ENCODE peak calls at places on chromosomes 16 and 17, in nine cellular contexts. N is sigmoid colon, Y is transverse colon, I is breast epithelium, S is stomach, K is GM12891, U is H1, Z is prostate gland, J is esophagus muscularis mucosa. L is an unnamed sample.

GRCh38 chr17:77736721-77737120 is 221.8 kb upstream of the TNRC6C start:
- DNase-seq in N (no peak), Y (no peak), I (no peak), S (no peak), K (no peak), U (no peak), Z (no peak), J (peak), L (no peak)

GRCh38 chr17:56595831-56596740 is 2.6 kb downstream of the NOG start:
- DNase-seq in N (no peak), Y (no peak), I (no peak), S (no peak), K (no peak), U (peak), Z (no peak), J (no peak), L (no peak)

GRCh38 chr17:44389723-44390202 is 314 bp upstream of the ITGA2B start:
- DNase-seq in N (no peak), Y (no peak), I (no peak), S (no peak), K (no peak), U (no peak), Z (no peak), J (no peak), L (no peak)

GRCh38 chr17:69733171-69734014 is 318.9 kb downstream of the MAP2K6 start:
- DNase-seq in N (no peak), Y (no peak), I (no peak), S (no peak), K (no peak), U (no peak), Z (peak), J (no peak), L (no peak)

GRCh38 chr17:76139801-76140660 is 1.0 kb downstream of the FOXJ1 start:
- DNase-seq in N (no peak), Y (peak), I (no peak), S (no peak), K (peak), U (peak), Z (no peak), J (no peak), L (peak)

GRCh38 chr16:64278196-64278595 is 843.7 kb downstream of the CDH11 start:
- DNase-seq in N (no peak), Y (no peak), I (no peak), S (no peak), K (no peak), U (no peak), Z (no peak), J (no peak), L (no peak)

GRCh38 chr16:88561485-88562369 is 8.5 kb upstream of the ZC3H18 start:
- DNase-seq in N (no peak), Y (peak), I (no peak), S (peak), K (peak), U (peak), Z (peak), J (no peak), L (no peak)

GRCh38 chr17:2814499-2815341 is 18.5 kb downstream of the RAP1GAP2 start:
- DNase-seq in N (no peak), Y (peak), I (no peak), S (no peak), K (peak), U (no peak), Z (no peak), J (no peak), L (no peak)

GRCh38 chr17:3724373-3725077 is 822 bp downstream of the HASPIN start:
- DNase-seq in N (no peak), Y (no peak), I (no peak), S (no peak), K (no peak), U (no peak), Z (no peak), J (no peak), L (no peak)

GRCh38 chr16:76125871-76126270 is 151.3 kb upstream of the CNTNAP4 start:
- DNase-seq in N (no peak), Y (no peak), I (no peak), S (no peak), K (no peak), U (no peak), Z (no peak), J (no peak), L (no peak)

GRCh38 chr17:19727466-19728113 is 11.2 kb upstream of the SLC47A2 start:
- DNase-seq in N (peak), Y (peak), I (no peak), S (no peak), K (no peak), U (no peak), Z (peak), J (no peak), L (no peak)

GRCh38 chr17:34841467-34841866 is 119.8 kb downstream of the CCT6B start:
- DNase-seq in N (no peak), Y (no peak), I (no peak), S (no peak), K (no peak), U (no peak), Z (no peak), J (no peak), L (no peak)

GRCh38 chr16:81601008-81601428 is 156.4 kb downstream of the CMIP start:
- DNase-seq in N (no peak), Y (no peak), I (peak), S (no peak), K (no peak), U (no peak), Z (peak), J (no peak), L (no peak)

GRCh38 chr17:76822184-76822778 is 45.9 kb upstream of the MGAT5B start:
- DNase-seq in N (no peak), Y (no peak), I (no peak), S (no peak), K (no peak), U (no peak), Z (no peak), J (no peak), L (no peak)

GRCh38 chr17:65388911-65389310 is 172.5 kb downstream of the AXIN2 start:
- DNase-seq in N (no peak), Y (no peak), I (no peak), S (no peak), K (no peak), U (no peak), Z (no peak), J (no peak), L (no peak)

GRCh38 chr16:88103581-88104188 is 152.5 kb downstream of the BANP start:
- DNase-seq in N (no peak), Y (no peak), I (no peak), S (no peak), K (no peak), U (no peak), Z (no peak), J (no peak), L (no peak)

GRCh38 chr16:50247123-50247905 is 19.0 kb upstream of the ADCY7 start:
- DNase-seq in N (peak), Y (no peak), I (no peak), S (no peak), K (no peak), U (no peak), Z (no peak), J (no peak), L (no peak)

GRCh38 chr16:17159616-17160015 is 311.1 kb downstream of the XYLT1 start:
- DNase-seq in N (no peak), Y (no peak), I (no peak), S (no peak), K (no peak), U (no peak), Z (no peak), J (no peak), L (no peak)

GRCh38 chr17:80104321-80104955 is 3.1 kb downstream of the GAA start:
- DNase-seq in N (no peak), Y (no peak), I (no peak), S (no peak), K (no peak), U (no peak), Z (no peak), J (no peak), L (no peak)

GRCh38 chr16:51025588-51026290 is 125.3 kb downstream of the SALL1 start:
- DNase-seq in N (no peak), Y (no peak), I (no peak), S (no peak), K (no peak), U (no peak), Z (no peak), J (no peak), L (no peak)

GRCh38 chr17:30095507-30096244 is 20.9 kb upstream of the NSRP1 start:
- DNase-seq in N (no peak), Y (no peak), I (no peak), S (no peak), K (no peak), U (no peak), Z (no peak), J (peak), L (no peak)

GRCh38 chr16:80347900-80348299 is 192.9 kb upstream of the DYNLRB2 start:
- DNase-seq in N (no peak), Y (no peak), I (no peak), S (peak), K (no peak), U (peak), Z (peak), J (no peak), L (no peak)

GRCh38 chr17:3511841-3512511 is 36.2 kb downstream of the ASPA start:
- DNase-seq in N (peak), Y (no peak), I (no peak), S (no peak), K (no peak), U (no peak), Z (no peak), J (no peak), L (no peak)

GRCh38 chr17:40417609-40418427 is at the start of gene TOP2A:
- DNase-seq in N (peak), Y (peak), I (peak), S (peak), K (peak), U (peak), Z (peak), J (peak), L (peak)

GRCh38 chr17:82241926-82242697 is 13.3 kb downstream of the SLC16A3 start:
- DNase-seq in N (peak), Y (peak), I (no peak), S (no peak), K (no peak), U (no peak), Z (no peak), J (no peak), L (no peak)

GRCh38 chr16:1953734-1954133 is 755 bp downstream of the RPL3L start:
- DNase-seq in N (no peak), Y (no peak), I (no peak), S (no peak), K (no peak), U (no peak), Z (no peak), J (no peak), L (no peak)

GRCh38 chr16:14284930-14285541 is 213.9 kb downstream of the MRTFB start:
- DNase-seq in N (peak), Y (peak), I (no peak), S (peak), K (no peak), U (no peak), Z (no peak), J (no peak), L (no peak)

DNA sequence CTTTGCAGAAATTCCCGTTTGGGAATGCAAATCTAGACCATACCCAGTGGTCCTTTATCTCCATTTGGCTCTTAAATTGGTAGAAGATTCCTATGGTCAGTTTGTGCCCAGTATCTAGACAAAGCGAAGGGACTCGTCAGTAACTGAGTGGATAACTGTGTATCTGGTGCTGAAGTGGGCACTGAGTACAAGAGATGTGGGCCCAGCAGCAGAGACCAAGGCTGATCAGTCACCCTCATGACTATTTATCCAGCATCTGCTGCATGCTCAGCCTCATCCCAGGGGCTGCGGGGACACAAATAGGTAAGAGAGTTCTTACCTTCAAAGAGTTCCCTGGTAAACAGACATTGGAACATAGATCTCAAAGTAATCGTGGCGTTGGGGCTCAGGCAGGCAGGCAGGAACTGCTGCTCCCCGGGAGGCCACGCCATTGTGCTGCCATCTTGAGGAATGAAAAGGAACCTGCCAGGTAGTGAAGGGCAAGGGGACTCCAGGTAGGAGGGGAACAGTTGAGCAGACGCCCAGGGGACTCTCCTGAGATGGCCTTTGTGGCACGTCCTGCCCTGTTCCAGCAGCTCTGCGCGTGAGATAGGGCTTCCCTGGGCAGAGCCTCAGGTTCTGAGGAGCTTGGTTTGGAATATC is 10.3 kb downstream of the NT5M start:
- DNase-seq in N (peak), Y (peak), I (no peak), S (peak), K (peak), U (peak), Z (peak), J (no peak), L (peak)
- TF ChIP-seq POLR2A in N (no peak), Y (no peak), I (no peak), S (no peak), K (no peak), U (no peak), Z (no peak), J (no peak), L (no peak)

DNA sequence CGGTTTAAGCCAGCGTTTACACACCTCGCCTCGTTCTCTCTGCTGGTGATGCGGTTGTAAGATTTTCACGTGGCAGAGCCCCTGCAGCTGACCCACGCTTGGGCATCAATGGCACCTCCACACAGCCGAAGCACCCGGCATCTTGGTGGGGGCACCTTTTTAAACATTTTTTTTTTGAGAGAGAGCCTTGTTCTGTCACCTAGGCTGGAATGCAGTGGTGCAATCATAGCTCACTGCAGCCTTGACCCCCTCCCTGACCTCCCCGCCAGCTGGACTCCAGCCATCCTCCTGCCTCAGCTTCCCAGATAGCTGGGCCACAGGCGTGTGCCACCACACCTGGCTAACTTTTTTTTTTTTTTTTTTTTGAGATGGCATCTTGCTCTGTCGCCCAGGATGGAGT is 4.9 kb downstream of the WDR90 start:
- DNase-seq in N (no peak), Y (no peak), I (no peak), S (no peak), K (no peak), U (no peak), Z (no peak), J (no peak), L (no peak)
- TF ChIP-seq POLR2AphosphoS5 in N (no peak), Y (no peak), I (no peak), S (no peak), K (no peak), U (no peak), Z (no peak), J (no peak), L (no peak)

GRCh38 chr16:67277999-67278772 is 1.1 kb upstream of the PLEKHG4 start:
- DNase-seq in N (no peak), Y (no peak), I (no peak), S (no peak), K (no peak), U (no peak), Z (no peak), J (no peak), L (no peak)

GRCh38 chr16:67278773-67279295 is 498 bp upstream of the PLEKHG4 start:
- DNase-seq in N (no peak), Y (peak), I (no peak), S (no peak), K (peak), U (peak), Z (no peak), J (no peak), L (peak)

GRCh38 chr16:67277294-67277998 is 1.9 kb upstream of the PLEKHG4 start:
- DNase-seq in N (peak), Y (peak), I (peak), S (no peak), K (no peak), U (no peak), Z (no peak), J (no peak), L (no peak)

GRCh38 chr16:67280090-67281015 is 1.0 kb downstream of the PLEKHG4 start:
- DNase-seq in N (no peak), Y (no peak), I (no peak), S (no peak), K (no peak), U (no peak), Z (no peak), J (no peak), L (no peak)

GRCh38 chr16:67279296-67280089 is at the start of gene PLEKHG4:
- DNase-seq in N (peak), Y (peak), I (peak), S (peak), K (peak), U (peak), Z (peak), J (no peak), L (peak)
- TF ChIP-seq POLR2A in N (no peak), Y (no peak), I (no peak), S (no peak), K (no peak), U (no peak), Z (no peak), J (no peak), L (no peak)

GRCh38 chr17:50222922-50223321 is 21.5 kb upstream of the COL1A1 start:
- DNase-seq in N (no peak), Y (no peak), I (no peak), S (no peak), K (no peak), U (no peak), Z (no peak), J (no peak), L (no peak)
- TF ChIP-seq POLR2AphosphoS5 in N (no peak), Y (no peak), I (no peak), S (no peak), K (no peak), U (no peak), Z (no peak), J (no peak), L (no peak)

DNA sequence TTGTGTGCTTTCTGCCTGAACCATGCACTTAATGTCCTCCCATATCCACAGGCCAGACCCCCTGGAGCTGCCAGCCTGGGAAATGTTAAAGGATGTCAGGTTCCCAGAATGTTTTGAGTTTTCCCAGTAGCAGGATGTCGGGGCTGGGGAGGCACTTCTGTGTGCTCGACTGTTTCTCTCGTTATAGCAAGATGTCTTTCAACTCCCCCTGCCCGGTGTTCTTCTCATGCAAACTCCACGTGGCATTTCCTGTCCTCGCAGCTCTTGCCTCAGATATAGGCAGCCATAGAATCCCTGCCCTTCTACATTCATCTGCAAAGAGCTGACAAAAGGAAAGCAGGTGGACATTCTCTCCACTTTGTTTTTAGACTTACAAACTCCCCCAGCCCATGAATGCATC is 457.2 kb upstream of the CDH11 start:
- DNase-seq in N (no peak), Y (no peak), I (no peak), S (no peak), K (no peak), U (no peak), Z (no peak), J (no peak), L (no peak)
- TF ChIP-seq POLR2A in N (no peak), Y (no peak), I (no peak), S (no peak), K (no peak), U (no peak), Z (no peak), J (no peak), L (no peak)

GRCh38 chr17:50165066-50165465 is 739 bp upstream of the SGCA start:
- DNase-seq in N (no peak), Y (no peak), I (no peak), S (no peak), K (no peak), U (no peak), Z (no peak), J (no peak), L (no peak)
- TF ChIP-seq POLR2AphosphoS5 in N (no peak), Y (no peak), I (no peak), S (no peak), K (no peak), U (no peak), Z (no peak), J (no peak), L (no peak)

GRCh38 chr16:69187387-69187890 is 475 bp downstream of the SNTB2 start:
- DNase-seq in N (peak), Y (peak), I (peak), S (peak), K (peak), U (peak), Z (peak), J (no peak), L (peak)
- TF ChIP-seq POLR2A in N (no peak), Y (no peak), I (no peak), S (no peak), K (no peak), U (no peak), Z (no peak), J (no peak), L (no peak)

GRCh38 chr17:38871247-38871991 is 1.6 kb downstream of the LASP1 start:
- DNase-seq in N (peak), Y (peak), I (peak), S (peak), K (no peak), U (no peak), Z (peak), J (peak), L (no peak)
- TF ChIP-seq POLR2AphosphoS5 in N (no peak), Y (peak), I (peak), S (peak), K (no peak), U (no peak), Z (no peak), J (peak), L (no peak)

GRCh38 chr17:48541574-48542113 is 3.3 kb downstream of the HOXB2 start:
- DNase-seq in N (peak), Y (peak), I (peak), S (no peak), K (no peak), U (peak), Z (no peak), J (no peak), L (no peak)
- TF ChIP-seq POLR2A in N (peak), Y (no peak), I (no peak), S (no peak), K (no peak), U (no peak), Z (no peak), J (no peak), L (no peak)

GRCh38 chr16:90015586-90016338 is 3.5 kb downstream of the DBNDD1 start:
- DNase-seq in N (no peak), Y (no peak), I (no peak), S (no peak), K (no peak), U (no peak), Z (no peak), J (no peak), L (no peak)
- TF ChIP-seq POLR2AphosphoS5 in N (no peak), Y (no peak), I (no peak), S (no peak), K (no peak), U (no peak), Z (no peak), J (no peak), L (no peak)